ENCODE peak calls at places on chromosomes 7 and 10, in nine cellular contexts. One of them, this sample, is unnamed.

GRCh38 chr7:151176401-151176800 is 8.9 kb upstream of the GBX1 start:
- DNase-seq in esophagus squamous epithelium: no peak
- DNase-seq in right atrium auricular region: no peak
- DNase-seq in neural crest cell: no peak
- DNase-seq in H1: no peak
- DNase-seq in NB4: no peak
- DNase-seq in HFF-Myc: no peak
- DNase-seq in MM.1S: no peak
- DNase-seq in body of pancreas: no peak
- DNase-seq in this sample: no peak

GRCh38 chr10:22218448-22218847 is 633 bp upstream of the EBLN1 start:
- DNase-seq in neural crest cell: no peak
- DNase-seq in esophagus squamous epithelium: no peak
- DNase-seq in body of pancreas: no peak
- DNase-seq in NB4: no peak
- DNase-seq in H1: no peak
- DNase-seq in MM.1S: no peak
- DNase-seq in right atrium auricular region: no peak
- DNase-seq in HFF-Myc: no peak
- DNase-seq in this sample: no peak

GRCh38 chr10:102119417-102120141 is 589 bp downstream of the LDB1 start:
- DNase-seq in neural crest cell: no peak
- DNase-seq in NB4: peak; percentile 70
- DNase-seq in HFF-Myc: no peak
- DNase-seq in MM.1S: peak; percentile 18
- DNase-seq in H1: no peak
- DNase-seq in right atrium auricular region: peak; percentile 85
- DNase-seq in esophagus squamous epithelium: no peak
- DNase-seq in body of pancreas: peak; percentile 62
- DNase-seq in this sample: peak; percentile 66

GRCh38 chr7:30815016-30815854 is 44.0 kb downstream of the MINDY4 start:
- DNase-seq in body of pancreas: no peak
- DNase-seq in H1: no peak
- DNase-seq in NB4: no peak
- DNase-seq in neural crest cell: no peak
- DNase-seq in right atrium auricular region: peak; percentile 75
- DNase-seq in MM.1S: no peak
- DNase-seq in esophagus squamous epithelium: no peak
- DNase-seq in HFF-Myc: no peak
- DNase-seq in this sample: peak; percentile 58

GRCh38 chr7:106660862-106661720 is at the start of gene CCDC71L:
- DNase-seq in right atrium auricular region: peak; percentile 97
- DNase-seq in neural crest cell: peak; percentile 84
- DNase-seq in H1: peak; percentile 81
- DNase-seq in body of pancreas: peak; percentile 94
- DNase-seq in MM.1S: peak; percentile 98
- DNase-seq in esophagus squamous epithelium: peak; percentile 86
- DNase-seq in HFF-Myc: peak; percentile 78
- DNase-seq in NB4: peak; percentile 94
- DNase-seq in this sample: peak; percentile 97

GRCh38 chr7:143002106-143002505 is 24.8 kb downstream of the OR9A2 start:
- DNase-seq in NB4: peak; percentile 36
- DNase-seq in esophagus squamous epithelium: no peak
- DNase-seq in HFF-Myc: no peak
- DNase-seq in neural crest cell: no peak
- DNase-seq in right atrium auricular region: no peak
- DNase-seq in H1: no peak
- DNase-seq in MM.1S: peak; percentile 61
- DNase-seq in body of pancreas: no peak
- DNase-seq in this sample: no peak

GRCh38 chr10:26697163-26697921 is at the start of gene PDSS1:
- DNase-seq in right atrium auricular region: peak; percentile 81
- DNase-seq in NB4: peak; percentile 78
- DNase-seq in neural crest cell: peak; percentile 54
- DNase-seq in HFF-Myc: no peak
- DNase-seq in esophagus squamous epithelium: peak; percentile 18
- DNase-seq in body of pancreas: peak; percentile 67
- DNase-seq in MM.1S: peak; percentile 71
- DNase-seq in H1: no peak
- DNase-seq in this sample: peak; percentile 90

GRCh38 chr10:8487346-8487745 is 432.9 kb downstream of the GATA3 start:
- DNase-seq in esophagus squamous epithelium: no peak
- DNase-seq in NB4: no peak
- DNase-seq in neural crest cell: no peak
- DNase-seq in MM.1S: no peak
- DNase-seq in body of pancreas: no peak
- DNase-seq in right atrium auricular region: no peak
- DNase-seq in H1: no peak
- DNase-seq in HFF-Myc: no peak
- DNase-seq in this sample: no peak

GRCh38 chr10:72267819-72268404 is 5.8 kb upstream of the DDIT4 start:
- DNase-seq in neural crest cell: no peak
- DNase-seq in MM.1S: no peak
- DNase-seq in body of pancreas: no peak
- DNase-seq in NB4: no peak
- DNase-seq in HFF-Myc: no peak
- DNase-seq in esophagus squamous epithelium: no peak
- DNase-seq in right atrium auricular region: no peak
- DNase-seq in H1: no peak
- DNase-seq in this sample: no peak

GRCh38 chr10:94627511-94627910 is 56.0 kb upstream of the CYP2C18 start:
- DNase-seq in H1: no peak
- DNase-seq in right atrium auricular region: no peak
- DNase-seq in HFF-Myc: no peak
- DNase-seq in body of pancreas: no peak
- DNase-seq in NB4: no peak
- DNase-seq in MM.1S: no peak
- DNase-seq in esophagus squamous epithelium: no peak
- DNase-seq in neural crest cell: no peak
- DNase-seq in this sample: no peak

GRCh38 chr7:148863324-148863723 is 20.8 kb downstream of the EZH2 start:
- DNase-seq in neural crest cell: no peak
- DNase-seq in body of pancreas: no peak
- DNase-seq in MM.1S: no peak
- DNase-seq in NB4: no peak
- DNase-seq in right atrium auricular region: no peak
- DNase-seq in H1: no peak
- DNase-seq in HFF-Myc: no peak
- DNase-seq in esophagus squamous epithelium: no peak
- DNase-seq in this sample: no peak

GRCh38 chr7:143405158-143405557 is 3.5 kb downstream of the EPHA1 start:
- DNase-seq in MM.1S: no peak
- DNase-seq in esophagus squamous epithelium: no peak
- DNase-seq in NB4: no peak
- DNase-seq in right atrium auricular region: no peak
- DNase-seq in HFF-Myc: no peak
- DNase-seq in H1: no peak
- DNase-seq in body of pancreas: no peak
- DNase-seq in neural crest cell: no peak
- DNase-seq in this sample: no peak

GRCh38 chr7:132187391-132187790 is 388.9 kb downstream of the PLXNA4 start:
- DNase-seq in esophagus squamous epithelium: no peak
- DNase-seq in HFF-Myc: no peak
- DNase-seq in body of pancreas: no peak
- DNase-seq in H1: no peak
- DNase-seq in MM.1S: no peak
- DNase-seq in neural crest cell: no peak
- DNase-seq in NB4: no peak
- DNase-seq in right atrium auricular region: no peak
- DNase-seq in this sample: no peak

GRCh38 chr10:13440709-13441061 is 88.1 kb downstream of the BEND7 start:
- DNase-seq in HFF-Myc: no peak
- DNase-seq in right atrium auricular region: no peak
- DNase-seq in MM.1S: no peak
- DNase-seq in esophagus squamous epithelium: no peak
- DNase-seq in NB4: no peak
- DNase-seq in H1: no peak
- DNase-seq in neural crest cell: no peak
- DNase-seq in body of pancreas: no peak
- DNase-seq in this sample: no peak
- TF ChIP-seq CTCF in HFF-Myc: no peak
- TF ChIP-seq CTCF in right atrium auricular region: peak; percentile 6
- TF ChIP-seq CTCF in MM.1S: no peak
- TF ChIP-seq CTCF in esophagus squamous epithelium: no peak
- TF ChIP-seq CTCF in NB4: no peak
- TF ChIP-seq CTCF in H1: no peak
- TF ChIP-seq CTCF in neural crest cell: no peak
- TF ChIP-seq CTCF in body of pancreas: no peak
- TF ChIP-seq CTCF in this sample: no peak

DNA sequence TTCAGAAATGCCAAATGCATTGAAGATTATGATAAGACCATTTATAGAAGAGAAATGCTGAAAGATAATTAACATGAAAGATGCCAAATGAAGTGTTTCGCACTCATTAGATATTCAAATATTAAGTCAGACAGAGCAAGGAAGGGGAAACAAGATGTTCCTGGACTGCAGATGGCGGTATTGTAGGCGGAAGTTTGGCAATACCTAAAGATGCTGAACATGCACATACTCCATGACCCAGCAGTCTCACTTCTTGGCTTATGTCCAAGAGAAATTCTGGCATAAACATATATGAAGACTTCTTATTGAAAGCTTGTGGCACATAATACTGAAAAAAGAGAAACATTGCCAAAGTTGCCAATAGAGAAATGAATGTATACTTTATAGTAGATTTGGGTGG is 325.4 kb upstream of the SEMA3C start:
- DNase-seq in MM.1S: no peak
- DNase-seq in H1: no peak
- DNase-seq in NB4: peak; percentile 32
- DNase-seq in HFF-Myc: peak; percentile 12
- DNase-seq in body of pancreas: no peak
- DNase-seq in right atrium auricular region: no peak
- DNase-seq in esophagus squamous epithelium: no peak
- DNase-seq in neural crest cell: no peak
- DNase-seq in this sample: no peak
- TF ChIP-seq CTCF in MM.1S: no peak
- TF ChIP-seq CTCF in H1: no peak
- TF ChIP-seq CTCF in NB4: no peak
- TF ChIP-seq CTCF in HFF-Myc: no peak
- TF ChIP-seq CTCF in body of pancreas: no peak
- TF ChIP-seq CTCF in right atrium auricular region: no peak
- TF ChIP-seq CTCF in esophagus squamous epithelium: no peak
- TF ChIP-seq CTCF in neural crest cell: no peak
- TF ChIP-seq CTCF in this sample: no peak

GRCh38 chr7:128843938-128844621 is 13.9 kb downstream of the FLNC start:
- DNase-seq in MM.1S: no peak
- DNase-seq in esophagus squamous epithelium: no peak
- DNase-seq in H1: no peak
- DNase-seq in neural crest cell: no peak
- DNase-seq in HFF-Myc: no peak
- DNase-seq in NB4: no peak
- DNase-seq in right atrium auricular region: no peak
- DNase-seq in body of pancreas: no peak
- DNase-seq in this sample: no peak

GRCh38 chr7:128841171-128841690 is 11.0 kb downstream of the FLNC start:
- DNase-seq in right atrium auricular region: no peak
- DNase-seq in neural crest cell: no peak
- DNase-seq in HFF-Myc: no peak
- DNase-seq in NB4: no peak
- DNase-seq in esophagus squamous epithelium: no peak
- DNase-seq in H1: no peak
- DNase-seq in MM.1S: no peak
- DNase-seq in body of pancreas: no peak
- DNase-seq in this sample: peak; percentile 46

GRCh38 chr7:128842674-128843641 is 12.8 kb downstream of the FLNC start:
- DNase-seq in NB4: no peak
- DNase-seq in H1: no peak
- DNase-seq in body of pancreas: no peak
- DNase-seq in right atrium auricular region: no peak
- DNase-seq in neural crest cell: no peak
- DNase-seq in HFF-Myc: no peak
- DNase-seq in esophagus squamous epithelium: no peak
- DNase-seq in MM.1S: no peak
- DNase-seq in this sample: peak; percentile 38

GRCh38 chr7:128840326-128841170 is 10.3 kb downstream of the FLNC start:
- DNase-seq in esophagus squamous epithelium: no peak
- DNase-seq in H1: no peak
- DNase-seq in NB4: no peak
- DNase-seq in right atrium auricular region: no peak
- DNase-seq in body of pancreas: no peak
- DNase-seq in MM.1S: no peak
- DNase-seq in HFF-Myc: no peak
- DNase-seq in neural crest cell: no peak
- DNase-seq in this sample: no peak

DNA sequence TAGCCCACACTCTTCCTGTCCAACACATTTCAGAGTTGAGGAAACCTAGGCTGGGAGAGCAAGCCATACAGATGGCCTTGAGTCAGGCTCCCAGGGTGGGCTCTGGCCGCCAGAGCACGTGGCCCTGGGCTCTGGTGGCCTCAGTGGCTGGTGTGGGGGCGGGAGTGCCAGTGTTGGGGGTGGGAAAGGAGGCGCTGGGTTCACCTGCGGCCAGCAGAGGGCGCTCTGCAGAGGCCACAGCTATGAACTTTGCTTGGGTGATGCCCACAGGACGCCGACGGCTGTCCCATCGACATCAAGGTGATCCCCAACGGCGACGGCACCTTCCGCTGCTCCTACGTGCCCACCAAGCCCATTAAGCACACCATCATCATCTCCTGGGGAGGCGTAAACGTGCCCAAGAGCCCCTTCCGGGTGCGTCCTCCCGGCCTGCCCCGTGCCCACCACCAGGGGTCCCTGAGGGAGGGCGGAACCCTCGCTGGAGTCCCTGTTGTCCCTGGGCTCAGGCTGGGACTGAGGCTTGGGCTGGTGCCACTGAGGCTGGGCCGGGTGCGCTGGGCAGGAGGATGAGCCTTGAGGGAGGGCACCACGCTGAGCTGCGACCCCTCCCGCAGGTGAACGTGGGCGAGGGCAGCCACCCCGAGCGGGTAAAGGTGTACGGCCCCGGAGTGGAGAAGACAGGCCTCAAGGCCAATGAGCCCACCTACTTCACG is 11.9 kb downstream of the FLNC start:
- DNase-seq in NB4: peak; percentile 76
- DNase-seq in H1: no peak
- DNase-seq in HFF-Myc: no peak
- DNase-seq in MM.1S: peak; percentile 59
- DNase-seq in right atrium auricular region: no peak
- DNase-seq in esophagus squamous epithelium: no peak
- DNase-seq in neural crest cell: no peak
- DNase-seq in body of pancreas: peak; percentile 52
- DNase-seq in this sample: peak; percentile 63
- TF ChIP-seq CTCF in NB4: peak; percentile 70
- TF ChIP-seq CTCF in H1: no peak
- TF ChIP-seq CTCF in HFF-Myc: peak; percentile 69
- TF ChIP-seq CTCF in MM.1S: peak; percentile 92
- TF ChIP-seq CTCF in right atrium auricular region: peak; percentile 86
- TF ChIP-seq CTCF in esophagus squamous epithelium: peak; percentile 59
- TF ChIP-seq CTCF in neural crest cell: peak; percentile 68
- TF ChIP-seq CTCF in body of pancreas: peak; percentile 56
- TF ChIP-seq CTCF in this sample: peak; percentile 79

DNA sequence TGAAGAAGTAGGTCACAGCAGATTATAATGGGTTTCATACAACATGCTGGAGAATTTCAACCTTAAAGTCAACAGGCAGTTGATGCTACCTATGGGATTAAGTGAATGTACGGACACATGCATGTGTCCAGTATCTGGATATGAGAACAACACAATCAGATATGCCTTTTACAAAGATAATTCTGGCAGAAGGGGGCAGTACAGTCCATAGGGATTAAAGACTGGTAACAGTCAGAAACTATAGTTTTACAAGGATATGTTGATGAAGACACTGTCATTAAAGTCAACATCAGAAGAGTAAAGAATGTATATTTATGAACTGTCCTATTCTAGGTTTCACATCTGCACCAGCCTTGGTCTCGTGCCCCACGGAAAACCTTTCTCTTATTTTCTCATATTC is 41.5 kb downstream of the ANKMY2 start:
- DNase-seq in right atrium auricular region: no peak
- DNase-seq in H1: no peak
- DNase-seq in neural crest cell: no peak
- DNase-seq in HFF-Myc: no peak
- DNase-seq in MM.1S: no peak
- DNase-seq in body of pancreas: no peak
- DNase-seq in esophagus squamous epithelium: no peak
- DNase-seq in NB4: peak; percentile 39
- DNase-seq in this sample: no peak
- TF ChIP-seq CTCF in right atrium auricular region: peak; percentile 33
- TF ChIP-seq CTCF in H1: no peak
- TF ChIP-seq CTCF in neural crest cell: peak; percentile 24
- TF ChIP-seq CTCF in HFF-Myc: no peak
- TF ChIP-seq CTCF in MM.1S: no peak
- TF ChIP-seq CTCF in body of pancreas: peak; percentile 23
- TF ChIP-seq CTCF in esophagus squamous epithelium: peak; percentile 30
- TF ChIP-seq CTCF in NB4: no peak
- TF ChIP-seq CTCF in this sample: peak; percentile 10

This sample was measured in lower lobe of right lung.